ENCODE peak calls at places on chromosome 20, in ten cellular contexts. One of them, this sample, is unnamed.

GRCh38 chr20:8862092-8862491 is 206.8 kb upstream of the PLCB4 start:
- DNase-seq in tibial nerve: no peak
- DNase-seq in PC-3: no peak
- DNase-seq in astrocyte of the spinal cord: no peak
- DNase-seq in MM.1S: no peak
- DNase-seq in breast epithelium: no peak
- DNase-seq in left lung: no peak
- DNase-seq in heart right ventricle: no peak
- DNase-seq in nephron progenitor cell: no peak
- DNase-seq in PC-9: no peak
- DNase-seq in this sample: no peak

GRCh38 chr20:36060676-36061075 is 92.3 kb downstream of the CNBD2 start:
- DNase-seq in tibial nerve: no peak
- DNase-seq in PC-3: no peak
- DNase-seq in astrocyte of the spinal cord: no peak
- DNase-seq in MM.1S: no peak
- DNase-seq in breast epithelium: no peak
- DNase-seq in left lung: no peak
- DNase-seq in heart right ventricle: no peak
- DNase-seq in nephron progenitor cell: no peak
- DNase-seq in PC-9: peak
- DNase-seq in this sample: no peak

GRCh38 chr20:38198238-38198861 is 33.3 kb upstream of the TGM2 start:
- DNase-seq in tibial nerve: no peak
- DNase-seq in PC-3: peak
- DNase-seq in astrocyte of the spinal cord: no peak
- DNase-seq in MM.1S: no peak
- DNase-seq in breast epithelium: no peak
- DNase-seq in left lung: peak
- DNase-seq in heart right ventricle: no peak
- DNase-seq in nephron progenitor cell: no peak
- DNase-seq in PC-9: no peak
- DNase-seq in this sample: no peak

GRCh38 chr20:25076731-25077609 is 5.0 kb downstream of the VSX1 start:
- DNase-seq in tibial nerve: no peak
- DNase-seq in PC-3: peak
- DNase-seq in astrocyte of the spinal cord: no peak
- DNase-seq in MM.1S: peak
- DNase-seq in breast epithelium: no peak
- DNase-seq in left lung: no peak
- DNase-seq in heart right ventricle: no peak
- DNase-seq in nephron progenitor cell: no peak
- DNase-seq in PC-9: peak
- DNase-seq in this sample: no peak

GRCh38 chr20:23156170-23156841 is 70.2 kb upstream of the CD93 start:
- DNase-seq in tibial nerve: no peak
- DNase-seq in PC-3: peak
- DNase-seq in astrocyte of the spinal cord: peak
- DNase-seq in MM.1S: no peak
- DNase-seq in breast epithelium: no peak
- DNase-seq in left lung: peak
- DNase-seq in heart right ventricle: no peak
- DNase-seq in nephron progenitor cell: no peak
- DNase-seq in PC-9: peak
- DNase-seq in this sample: no peak

GRCh38 chr20:61886721-61887658 is 178.7 kb downstream of the TAF4 start:
- DNase-seq in tibial nerve: no peak
- DNase-seq in PC-3: peak
- DNase-seq in astrocyte of the spinal cord: peak
- DNase-seq in MM.1S: peak
- DNase-seq in breast epithelium: no peak
- DNase-seq in left lung: no peak
- DNase-seq in heart right ventricle: no peak
- DNase-seq in nephron progenitor cell: peak
- DNase-seq in PC-9: no peak
- DNase-seq in this sample: no peak

GRCh38 chr20:62577447-62577846 is 64.9 kb upstream of the SLCO4A1 start:
- DNase-seq in tibial nerve: no peak
- DNase-seq in PC-3: peak
- DNase-seq in astrocyte of the spinal cord: no peak
- DNase-seq in MM.1S: no peak
- DNase-seq in breast epithelium: no peak
- DNase-seq in left lung: no peak
- DNase-seq in heart right ventricle: no peak
- DNase-seq in nephron progenitor cell: no peak
- DNase-seq in PC-9: no peak
- DNase-seq in this sample: no peak

GRCh38 chr20:14197097-14197496 is 140.3 kb downstream of the FLRT3 start:
- DNase-seq in tibial nerve: no peak
- DNase-seq in PC-3: no peak
- DNase-seq in astrocyte of the spinal cord: peak
- DNase-seq in MM.1S: no peak
- DNase-seq in breast epithelium: no peak
- DNase-seq in left lung: no peak
- DNase-seq in heart right ventricle: no peak
- DNase-seq in nephron progenitor cell: no peak
- DNase-seq in PC-9: no peak
- DNase-seq in this sample: no peak

GRCh38 chr20:36726168-36726567 is 19.7 kb downstream of the NDRG3 start:
- DNase-seq in tibial nerve: no peak
- DNase-seq in PC-3: no peak
- DNase-seq in astrocyte of the spinal cord: no peak
- DNase-seq in MM.1S: no peak
- DNase-seq in breast epithelium: no peak
- DNase-seq in left lung: no peak
- DNase-seq in heart right ventricle: no peak
- DNase-seq in nephron progenitor cell: no peak
- DNase-seq in PC-9: no peak
- DNase-seq in this sample: no peak

GRCh38 chr20:61761453-61762207 is 304.1 kb downstream of the TAF4 start:
- DNase-seq in tibial nerve: no peak
- DNase-seq in PC-3: no peak
- DNase-seq in astrocyte of the spinal cord: no peak
- DNase-seq in MM.1S: no peak
- DNase-seq in breast epithelium: peak
- DNase-seq in left lung: peak
- DNase-seq in heart right ventricle: no peak
- DNase-seq in nephron progenitor cell: no peak
- DNase-seq in PC-9: peak
- DNase-seq in this sample: no peak

GRCh38 chr20:64246616-64247311 is 8.8 kb upstream of the PCMTD2 start:
- DNase-seq in tibial nerve: no peak
- DNase-seq in PC-3: no peak
- DNase-seq in astrocyte of the spinal cord: no peak
- DNase-seq in MM.1S: no peak
- DNase-seq in breast epithelium: peak
- DNase-seq in left lung: no peak
- DNase-seq in heart right ventricle: no peak
- DNase-seq in nephron progenitor cell: no peak
- DNase-seq in PC-9: no peak
- DNase-seq in this sample: no peak

GRCh38 chr20:1833728-1834726 is 61.2 kb upstream of the SIRPA start:
- DNase-seq in tibial nerve: no peak
- DNase-seq in PC-3: no peak
- DNase-seq in astrocyte of the spinal cord: no peak
- DNase-seq in MM.1S: no peak
- DNase-seq in breast epithelium: no peak
- DNase-seq in left lung: no peak
- DNase-seq in heart right ventricle: no peak
- DNase-seq in nephron progenitor cell: no peak
- DNase-seq in PC-9: no peak
- DNase-seq in this sample: no peak

GRCh38 chr20:59561228-59561605 is 43.1 kb upstream of the PHACTR3 start:
- DNase-seq in tibial nerve: no peak
- DNase-seq in PC-3: no peak
- DNase-seq in astrocyte of the spinal cord: no peak
- DNase-seq in MM.1S: no peak
- DNase-seq in breast epithelium: no peak
- DNase-seq in left lung: no peak
- DNase-seq in heart right ventricle: no peak
- DNase-seq in nephron progenitor cell: no peak
- DNase-seq in PC-9: no peak
- DNase-seq in this sample: no peak

GRCh38 chr20:23151885-23152284 is 65.8 kb upstream of the CD93 start:
- DNase-seq in tibial nerve: no peak
- DNase-seq in PC-3: no peak
- DNase-seq in astrocyte of the spinal cord: no peak
- DNase-seq in MM.1S: no peak
- DNase-seq in breast epithelium: no peak
- DNase-seq in left lung: peak
- DNase-seq in heart right ventricle: peak
- DNase-seq in nephron progenitor cell: no peak
- DNase-seq in PC-9: no peak
- DNase-seq in this sample: no peak

GRCh38 chr20:22686097-22686496 is 101.7 kb upstream of the FOXA2 start:
- DNase-seq in tibial nerve: no peak
- DNase-seq in PC-3: peak
- DNase-seq in astrocyte of the spinal cord: peak
- DNase-seq in MM.1S: peak
- DNase-seq in breast epithelium: no peak
- DNase-seq in left lung: peak
- DNase-seq in heart right ventricle: peak
- DNase-seq in nephron progenitor cell: peak
- DNase-seq in PC-9: peak
- DNase-seq in this sample: no peak

GRCh38 chr20:22293886-22294285 is 290.5 kb downstream of the FOXA2 start:
- DNase-seq in tibial nerve: no peak
- DNase-seq in PC-3: no peak
- DNase-seq in astrocyte of the spinal cord: no peak
- DNase-seq in MM.1S: no peak
- DNase-seq in breast epithelium: no peak
- DNase-seq in left lung: no peak
- DNase-seq in heart right ventricle: no peak
- DNase-seq in nephron progenitor cell: no peak
- DNase-seq in PC-9: no peak
- DNase-seq in this sample: no peak

GRCh38 chr20:42432931-42433330 is 756.8 kb downstream of the PTPRT start:
- DNase-seq in tibial nerve: no peak
- DNase-seq in PC-3: no peak
- DNase-seq in astrocyte of the spinal cord: no peak
- DNase-seq in MM.1S: no peak
- DNase-seq in breast epithelium: no peak
- DNase-seq in left lung: no peak
- DNase-seq in heart right ventricle: peak
- DNase-seq in nephron progenitor cell: no peak
- DNase-seq in PC-9: no peak
- DNase-seq in this sample: no peak

DNA sequence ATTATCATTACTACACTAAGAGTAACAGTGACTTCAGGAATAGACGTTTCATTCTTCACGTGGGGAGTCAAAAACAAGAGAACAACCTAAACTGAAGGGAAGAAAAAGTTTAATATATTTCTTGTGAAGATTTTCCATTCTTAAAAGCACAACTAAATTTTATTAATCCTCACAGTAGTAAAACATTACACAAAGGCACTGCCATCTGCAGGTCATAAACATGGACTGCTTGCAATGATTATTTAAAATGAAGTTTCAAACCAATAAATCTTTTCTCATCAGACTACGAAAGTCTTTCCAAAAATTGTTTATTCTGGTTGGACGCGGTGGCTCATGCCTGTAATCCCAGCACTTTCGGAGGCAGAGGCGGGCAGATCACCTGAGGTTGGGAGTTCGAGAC is 2.6 kb downstream of the NCOA5 start:
- DNase-seq in tibial nerve: no peak
- DNase-seq in PC-3: peak
- DNase-seq in astrocyte of the spinal cord: peak
- DNase-seq in MM.1S: no peak
- DNase-seq in breast epithelium: no peak
- DNase-seq in left lung: no peak
- DNase-seq in heart right ventricle: no peak
- DNase-seq in nephron progenitor cell: no peak
- DNase-seq in PC-9: peak
- DNase-seq in this sample: no peak
- TF ChIP-seq CTCF in tibial nerve: peak
- TF ChIP-seq CTCF in PC-3: peak
- TF ChIP-seq CTCF in astrocyte of the spinal cord: peak
- TF ChIP-seq CTCF in MM.1S: peak
- TF ChIP-seq CTCF in breast epithelium: no peak
- TF ChIP-seq CTCF in left lung: no peak
- TF ChIP-seq CTCF in heart right ventricle: peak
- TF ChIP-seq CTCF in nephron progenitor cell: peak
- TF ChIP-seq CTCF in PC-9: peak
- TF ChIP-seq CTCF in this sample: no peak

DNA sequence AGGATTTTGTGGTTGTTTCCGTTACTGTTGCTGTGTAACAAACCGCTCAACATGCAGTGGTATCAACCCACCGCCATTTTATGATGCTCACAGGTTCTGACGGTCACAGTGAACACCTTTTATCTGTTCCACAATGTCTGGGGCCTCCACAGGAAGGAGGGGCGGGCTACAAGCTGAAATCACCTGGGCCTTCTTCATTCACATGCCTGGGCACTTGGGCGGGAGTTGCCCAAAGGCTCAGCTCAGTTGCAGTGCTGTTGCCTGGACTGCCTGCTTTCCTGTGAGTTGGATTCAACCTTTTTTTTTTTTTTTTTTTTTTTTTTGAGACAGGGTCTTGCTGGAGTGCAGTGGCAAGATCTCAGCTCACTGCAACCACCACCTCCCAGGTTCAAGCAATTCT is 16.7 kb upstream of the AVP start:
- DNase-seq in tibial nerve: no peak
- DNase-seq in PC-3: no peak
- DNase-seq in astrocyte of the spinal cord: no peak
- DNase-seq in MM.1S: no peak
- DNase-seq in breast epithelium: no peak
- DNase-seq in left lung: no peak
- DNase-seq in heart right ventricle: no peak
- DNase-seq in nephron progenitor cell: no peak
- DNase-seq in PC-9: no peak
- DNase-seq in this sample: no peak
- TF ChIP-seq CTCF in tibial nerve: no peak
- TF ChIP-seq CTCF in PC-3: no peak
- TF ChIP-seq CTCF in astrocyte of the spinal cord: no peak
- TF ChIP-seq CTCF in MM.1S: no peak
- TF ChIP-seq CTCF in breast epithelium: no peak
- TF ChIP-seq CTCF in left lung: no peak
- TF ChIP-seq CTCF in heart right ventricle: no peak
- TF ChIP-seq CTCF in nephron progenitor cell: no peak
- TF ChIP-seq CTCF in PC-9: no peak
- TF ChIP-seq CTCF in this sample: no peak

GRCh38 chr20:7358670-7359069 is 581.6 kb downstream of the HAO1 start:
- DNase-seq in tibial nerve: no peak
- DNase-seq in PC-3: no peak
- DNase-seq in astrocyte of the spinal cord: no peak
- DNase-seq in MM.1S: no peak
- DNase-seq in breast epithelium: no peak
- DNase-seq in left lung: no peak
- DNase-seq in heart right ventricle: no peak
- DNase-seq in nephron progenitor cell: peak
- DNase-seq in PC-9: no peak
- DNase-seq in this sample: no peak
- TF ChIP-seq CTCF in tibial nerve: no peak
- TF ChIP-seq CTCF in PC-3: peak
- TF ChIP-seq CTCF in astrocyte of the spinal cord: peak
- TF ChIP-seq CTCF in MM.1S: no peak
- TF ChIP-seq CTCF in breast epithelium: no peak
- TF ChIP-seq CTCF in left lung: no peak
- TF ChIP-seq CTCF in heart right ventricle: no peak
- TF ChIP-seq CTCF in nephron progenitor cell: peak
- TF ChIP-seq CTCF in PC-9: no peak
- TF ChIP-seq CTCF in this sample: no peak

GRCh38 chr20:11140359-11140758 is 466.6 kb upstream of the JAG1 start:
- DNase-seq in tibial nerve: no peak
- DNase-seq in PC-3: peak
- DNase-seq in astrocyte of the spinal cord: peak
- DNase-seq in MM.1S: no peak
- DNase-seq in breast epithelium: no peak
- DNase-seq in left lung: no peak
- DNase-seq in heart right ventricle: no peak
- DNase-seq in nephron progenitor cell: no peak
- DNase-seq in PC-9: peak
- DNase-seq in this sample: no peak
- TF ChIP-seq CTCF in tibial nerve: no peak
- TF ChIP-seq CTCF in PC-3: peak
- TF ChIP-seq CTCF in astrocyte of the spinal cord: no peak
- TF ChIP-seq CTCF in MM.1S: no peak
- TF ChIP-seq CTCF in breast epithelium: no peak
- TF ChIP-seq CTCF in left lung: no peak
- TF ChIP-seq CTCF in heart right ventricle: no peak
- TF ChIP-seq CTCF in nephron progenitor cell: no peak
- TF ChIP-seq CTCF in PC-9: no peak
- TF ChIP-seq CTCF in this sample: no peak

This sample was measured in activated B cell treated with CpG ODN at 0.5 μM for 24 hours.